ENCODE peak calls at places on chromosomes 6 and 20, in nine cellular contexts. I, R, Q, M, F, G, N, Y and O are unnamed samples.

GRCh38 chr6:31615748-31616147 is 714 bp downstream of the AIF1 start:
- DNase-seq in I (no peak), R (no peak), Q (no peak), M (no peak), F (peak; percentile 95), G (peak; percentile 18), N (no peak), Y (no peak), O (no peak)

GRCh38 chr20:58433759-58434158 is 44.7 kb downstream of the VAPB start:
- DNase-seq in I (no peak), R (no peak), Q (no peak), M (no peak), F (no peak), G (peak; percentile 54), N (peak; percentile 57), Y (no peak), O (peak; percentile 3)

GRCh38 chr6:138773177-138774091 is at the start of gene CCDC28A:
- DNase-seq in I (peak; percentile 98), R (peak; percentile 91), Q (peak; percentile 94), M (peak; percentile 97), F (peak; percentile 95), G (peak; percentile 98), N (peak; percentile 94), Y (peak; percentile 94), O (peak; percentile 94)

GRCh38 chr6:1393641-1394283 is 4.4 kb downstream of the FOXF2 start:
- DNase-seq in I (no peak), R (no peak), Q (no peak), M (no peak), F (no peak), G (no peak), N (no peak), Y (no peak), O (no peak)

GRCh38 chr6:99096186-99096585 is 148.4 kb upstream of the FBXL4 start:
- DNase-seq in I (no peak), R (no peak), Q (no peak), M (no peak), F (no peak), G (no peak), N (no peak), Y (no peak), O (peak; percentile 68)

GRCh38 chr6:32298632-32299336 is 72.9 kb downstream of the TSBP1 start:
- DNase-seq in I (no peak), R (no peak), Q (no peak), M (no peak), F (no peak), G (no peak), N (no peak), Y (no peak), O (no peak)

GRCh38 chr20:25247100-25247665 is 702 bp upstream of the PYGB start:
- DNase-seq in I (peak; percentile 82), R (peak; percentile 68), Q (peak; percentile 79), M (peak; percentile 76), F (peak; percentile 31), G (peak; percentile 32), N (peak; percentile 79), Y (no peak), O (peak; percentile 56)

GRCh38 chr6:169931223-169931760 is 179.9 kb downstream of the ERMARD start:
- DNase-seq in I (peak; percentile 18), R (no peak), Q (no peak), M (no peak), F (no peak), G (no peak), N (no peak), Y (no peak), O (no peak)

GRCh38 chr6:13988049-13988738 is 63.4 kb downstream of the RNF182 start:
- DNase-seq in I (no peak), R (no peak), Q (no peak), M (no peak), F (no peak), G (no peak), N (no peak), Y (no peak), O (no peak)

GRCh38 chr6:44247338-44248302 is 719 bp downstream of the HSP90AB1 start:
- DNase-seq in I (peak; percentile 90), R (peak; percentile 86), Q (peak; percentile 78), M (peak; percentile 62), F (peak; percentile 67), G (peak; percentile 80), N (peak; percentile 78), Y (peak; percentile 76), O (peak; percentile 68)

GRCh38 chr6:96812077-96812703 is 25.1 kb downstream of the GPR63 start:
- DNase-seq in I (no peak), R (no peak), Q (no peak), M (no peak), F (no peak), G (no peak), N (no peak), Y (no peak), O (no peak)

GRCh38 chr6:136593748-136594490 is 43.7 kb upstream of the MAP7 start:
- DNase-seq in I (peak; percentile 76), R (no peak), Q (peak; percentile 17), M (no peak), F (peak; percentile 76), G (no peak), N (peak; percentile 86), Y (no peak), O (no peak)

GRCh38 chr6:157667211-157668033 is 155.6 kb upstream of the SNX9 start:
- DNase-seq in I (peak; percentile 78), R (no peak), Q (peak; percentile 58), M (peak; percentile 57), F (peak; percentile 78), G (peak; percentile 82), N (no peak), Y (no peak), O (peak; percentile 30)

GRCh38 chr20:16574656-16575355 is 1.6 kb upstream of the KIF16B start:
- DNase-seq in I (peak; percentile 93), R (peak; percentile 93), Q (peak; percentile 94), M (peak; percentile 77), F (peak; percentile 2), G (peak; percentile 89), N (peak; percentile 65), Y (peak; percentile 81), O (peak; percentile 69)

GRCh38 chr6:53369876-53370515 is 21.2 kb upstream of the ELOVL5 start:
- DNase-seq in I (no peak), R (no peak), Q (no peak), M (no peak), F (no peak), G (no peak), N (no peak), Y (no peak), O (no peak)
- H3K27ac ChIP-seq in I (no peak overlapping the region), R (no peak overlapping the region), Q (no peak overlapping the region), M (no peak overlapping the region), F (no peak overlapping the region), G (no peak overlapping the region), N (no peak overlapping the region), Y (no peak overlapping the region), O (no peak overlapping the region)

GRCh38 chr6:71396410-71396801 is 107.8 kb downstream of the OGFRL1 start:
- DNase-seq in I (no peak), R (no peak), Q (no peak), M (no peak), F (no peak), G (no peak), N (no peak), Y (no peak), O (no peak)

GRCh38 chr6:71393471-71393870 is 104.9 kb downstream of the OGFRL1 start:
- DNase-seq in I (no peak), R (no peak), Q (no peak), M (no peak), F (no peak), G (no peak), N (no peak), Y (no peak), O (no peak)

GRCh38 chr6:71392286-71392685 is 103.7 kb downstream of the OGFRL1 start:
- DNase-seq in I (no peak), R (no peak), Q (no peak), M (no peak), F (no peak), G (no peak), N (no peak), Y (no peak), O (no peak)

GRCh38 chr6:71395731-71396409 is 107.3 kb downstream of the OGFRL1 start:
- DNase-seq in I (no peak), R (no peak), Q (no peak), M (no peak), F (no peak), G (no peak), N (no peak), Y (no peak), O (no peak)

GRCh38 chr6:71394001-71394432 is 105.4 kb downstream of the OGFRL1 start:
- DNase-seq in I (no peak), R (no peak), Q (no peak), M (no peak), F (no peak), G (no peak), N (no peak), Y (no peak), O (no peak)
- H3K27ac ChIP-seq in I (peak overlapping the region; percentile 14), R (no peak overlapping the region), Q (peak overlapping the region; percentile 40), M (peak overlapping the region; percentile 20), F (no peak overlapping the region), G (no peak overlapping the region), N (no peak overlapping the region), Y (no peak overlapping the region), O (no peak overlapping the region)

GRCh38 chr6:139868576-139868975 is 494.1 kb upstream of the CITED2 start:
- DNase-seq in I (no peak), R (no peak), Q (no peak), M (no peak), F (no peak), G (no peak), N (no peak), Y (no peak), O (no peak)

GRCh38 chr6:139871844-139872510 is 497.5 kb upstream of the CITED2 start:
- DNase-seq in I (no peak), R (no peak), Q (no peak), M (no peak), F (peak; percentile 41), G (no peak), N (no peak), Y (no peak), O (no peak)

GRCh38 chr6:139871165-139871710 is 496.8 kb upstream of the CITED2 start:
- DNase-seq in I (no peak), R (no peak), Q (no peak), M (no peak), F (no peak), G (no peak), N (no peak), Y (no peak), O (no peak)

GRCh38 chr6:139877828-139878405 is 503.5 kb upstream of the CITED2 start:
- DNase-seq in I (no peak), R (no peak), Q (no peak), M (no peak), F (no peak), G (no peak), N (no peak), Y (no peak), O (no peak)

DNA sequence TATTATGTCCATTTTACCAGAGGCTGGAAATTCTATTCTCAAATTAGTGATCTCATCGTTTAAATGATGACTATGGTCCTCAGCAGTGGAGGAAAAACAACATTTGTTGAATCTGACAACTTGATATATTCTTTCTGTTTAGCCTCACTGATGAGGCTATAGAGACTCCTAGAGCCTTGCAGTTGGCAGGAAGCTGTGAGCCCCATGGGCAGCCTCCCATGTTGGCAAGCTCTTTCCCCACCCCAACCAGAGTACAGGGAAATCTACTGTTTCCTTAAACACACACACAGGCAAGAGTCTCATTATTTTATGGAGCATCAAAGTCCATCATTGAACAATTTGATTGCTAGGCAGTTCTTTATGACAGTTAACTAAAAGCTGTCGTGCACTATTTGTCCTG is 498.2 kb upstream of the CITED2 start:
- DNase-seq in I (no peak), R (no peak), Q (peak; percentile 76), M (no peak), F (peak; percentile 15), G (no peak), N (no peak), Y (no peak), O (no peak)
- H3K27ac ChIP-seq in I (no peak overlapping the region), R (no peak overlapping the region), Q (peak overlapping the region; percentile 51), M (no peak overlapping the region), F (peak overlapping the region; percentile 47), G (no peak overlapping the region), N (no peak overlapping the region), Y (no peak overlapping the region), O (no peak overlapping the region)

GRCh38 chr6:112141707-112142106 is 54.3 kb downstream of the FAM229B start:
- DNase-seq in I (no peak), R (no peak), Q (no peak), M (no peak), F (no peak), G (no peak), N (no peak), Y (no peak), O (no peak)
- H3K27ac ChIP-seq in I (no peak overlapping the region), R (no peak overlapping the region), Q (no peak overlapping the region), M (no peak overlapping the region), F (no peak overlapping the region), G (no peak overlapping the region), N (no peak overlapping the region), Y (no peak overlapping the region), O (no peak overlapping the region)